ENCODE peak calls at places on chromosomes 12 and 14, in five cellular contexts. Q is left ventricle myocardium inferior, T is pancreas, U is psoas muscle, L is ovary. F is an unnamed sample.

GRCh38 chr14:52079239-52079956 is 10.5 kb upstream of the NID2 start:
- DNase-seq in T (no peak), Q (no peak), L (no peak), U (no peak), F (no peak)

GRCh38 chr14:105328678-105329390 is 14.3 kb downstream of the PACS2 start:
- DNase-seq in U (no peak), T (no peak), Q (no peak), L (no peak), F (no peak)

GRCh38 chr14:58638231-58639205 is 756 bp downstream of the DACT1 start:
- DNase-seq in U (peak), T (no peak), Q (peak), L (peak), F (no peak)

GRCh38 chr12:98745578-98746391 is 100.7 kb downstream of the APAF1 start:
- DNase-seq in L (peak), T (peak), Q (no peak), U (no peak), F (no peak)

GRCh38 chr12:104643921-104644669 is 187.3 kb downstream of the CHST11 start:
- DNase-seq in Q (peak), U (no peak), T (peak), L (no peak), F (peak)

GRCh38 chr12:1791104-1791927 is 29.0 kb upstream of the LRTM2 start:
- DNase-seq in Q (no peak), T (no peak), U (no peak), L (no peak), F (peak)

GRCh38 chr12:25648460-25648859 is 95.4 kb upstream of the LMNTD1 start:
- DNase-seq in Q (peak), T (no peak), U (peak), L (no peak), F (peak)

GRCh38 chr12:69986109-69986508 is 161.1 kb downstream of the MYRFL start:
- DNase-seq in T (no peak), L (no peak), U (no peak), Q (no peak), F (no peak)

GRCh38 chr12:58819945-58820344 is 100.4 kb downstream of the LRIG3 start:
- DNase-seq in L (no peak), Q (no peak), T (no peak), U (no peak), F (no peak)

DNA sequence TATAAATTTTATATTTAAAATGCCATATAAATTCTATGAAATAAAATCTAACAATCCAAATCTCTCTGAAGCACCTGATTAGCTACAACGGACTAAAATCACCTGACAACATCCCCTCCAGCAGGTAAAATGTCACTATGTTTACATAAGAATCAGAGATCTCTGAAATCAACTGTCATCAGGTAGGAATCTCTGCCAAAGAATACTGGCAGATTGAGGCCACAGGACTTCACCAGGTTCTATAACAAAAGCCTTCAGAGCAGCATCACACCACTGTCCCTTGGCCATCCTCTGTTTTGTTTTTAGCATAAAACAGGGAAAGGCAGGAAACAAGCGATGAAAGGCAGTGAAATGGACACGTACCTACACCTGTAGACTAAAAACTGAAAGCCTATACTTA is 22.1 kb downstream of the FGD6 start:
- DNase-seq in T (no peak), L (no peak), Q (no peak), U (no peak), F (no peak)
- TF ChIP-seq CTCF in T (no peak), L (no peak), Q (no peak), U (no peak), F (no peak)

GRCh38 chr12:83196694-83197350 is 510.1 kb downstream of the TMTC2 start:
- DNase-seq in T (no peak), L (no peak), Q (no peak), U (no peak), F (no peak)
- H3K27ac ChIP-seq in T (no peak), L (no peak), Q (no peak), U (no peak), F (no peak)

GRCh38 chr14:56807586-56808168 is 2.6 kb downstream of the OTX2 start:
- DNase-seq in Q (no peak), T (no peak), U (no peak), L (no peak), F (no peak)

GRCh38 chr14:56809262-56810215 is 740 bp downstream of the OTX2 start:
- DNase-seq in T (no peak), L (no peak), U (no peak), Q (no peak), F (no peak)

GRCh38 chr14:56805992-56806737 is 4.1 kb downstream of the OTX2 start:
- DNase-seq in U (no peak), Q (no peak), L (no peak), T (no peak), F (no peak)

GRCh38 chr14:56810341-56810740 is at the start of gene OTX2:
- DNase-seq in T (no peak), Q (no peak), U (no peak), L (no peak), F (no peak)

GRCh38 chr14:56808314-56809201 is 1.7 kb downstream of the OTX2 start:
- DNase-seq in U (no peak), Q (no peak), L (no peak), T (no peak), F (no peak)
- H3K4me3 ChIP-seq in U (peak), Q (peak), L (no peak), T (no peak), F (peak)

GRCh38 chr12:6961695-6962284 is 8.7 kb downstream of the PHB2 start:
- DNase-seq in U (peak), T (peak), Q (peak), L (peak), F (peak)

GRCh38 chr12:6963741-6964446 is 6.6 kb downstream of the PHB2 start:
- DNase-seq in Q (peak), L (no peak), T (no peak), U (peak), F (no peak)

GRCh38 chr12:6962285-6963015 is 8.0 kb downstream of the PHB2 start:
- DNase-seq in L (no peak), T (no peak), Q (peak), U (peak), F (peak)

GRCh38 chr12:6964605-6965025 is 5.8 kb downstream of the PHB2 start:
- DNase-seq in L (no peak), U (no peak), T (no peak), Q (no peak), F (no peak)

DNA sequence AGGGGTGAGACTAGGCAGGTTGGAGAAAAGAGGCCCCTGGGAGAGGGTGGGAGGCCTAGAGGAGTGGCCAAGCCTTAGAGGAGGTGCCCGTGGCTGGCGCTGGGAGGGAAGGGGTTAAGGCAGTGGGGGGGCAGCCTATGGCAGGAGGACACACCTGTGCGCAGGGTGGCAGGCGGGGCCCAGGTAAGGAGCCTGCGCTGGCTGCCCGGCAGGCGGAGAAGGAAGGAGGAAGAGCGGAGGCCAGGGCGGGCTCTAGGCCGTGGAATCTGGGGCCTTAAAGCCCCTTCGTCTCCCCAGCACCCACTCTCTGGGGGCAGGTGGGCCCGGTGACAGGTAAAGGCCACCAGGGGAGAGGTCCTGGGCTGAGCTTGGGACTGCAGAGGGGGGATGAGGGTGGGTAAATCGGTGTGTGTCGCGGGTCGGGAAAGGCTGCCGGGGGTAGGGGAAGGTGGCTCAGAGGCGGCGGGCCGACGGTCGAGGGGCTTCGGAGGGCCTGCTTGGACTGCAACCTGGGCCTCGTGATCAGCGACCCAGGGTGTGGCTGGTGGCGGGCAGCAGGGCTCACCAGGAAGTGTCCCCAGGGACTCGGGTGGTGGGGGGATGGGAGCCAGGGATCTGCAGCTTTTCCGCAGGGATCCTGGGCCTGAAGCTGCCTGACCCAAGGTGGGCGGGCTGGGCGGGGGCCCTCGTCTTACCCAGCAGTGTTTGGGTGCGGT is 7.3 kb downstream of the PHB2 start:
- DNase-seq in Q (peak), L (no peak), T (peak), U (peak), F (peak)
- TF ChIP-seq CTCF in Q (no peak), L (no peak), T (no peak), U (no peak), F (no peak)

GRCh38 chr12:116916714-116917114 is 6.0 kb downstream of the FBXW8 start:
- DNase-seq in T (no peak), U (peak), Q (no peak), L (no peak), F (peak)
- H3K27ac ChIP-seq in T (no peak), U (no peak), Q (no peak), L (no peak), F (no peak)

DNA sequence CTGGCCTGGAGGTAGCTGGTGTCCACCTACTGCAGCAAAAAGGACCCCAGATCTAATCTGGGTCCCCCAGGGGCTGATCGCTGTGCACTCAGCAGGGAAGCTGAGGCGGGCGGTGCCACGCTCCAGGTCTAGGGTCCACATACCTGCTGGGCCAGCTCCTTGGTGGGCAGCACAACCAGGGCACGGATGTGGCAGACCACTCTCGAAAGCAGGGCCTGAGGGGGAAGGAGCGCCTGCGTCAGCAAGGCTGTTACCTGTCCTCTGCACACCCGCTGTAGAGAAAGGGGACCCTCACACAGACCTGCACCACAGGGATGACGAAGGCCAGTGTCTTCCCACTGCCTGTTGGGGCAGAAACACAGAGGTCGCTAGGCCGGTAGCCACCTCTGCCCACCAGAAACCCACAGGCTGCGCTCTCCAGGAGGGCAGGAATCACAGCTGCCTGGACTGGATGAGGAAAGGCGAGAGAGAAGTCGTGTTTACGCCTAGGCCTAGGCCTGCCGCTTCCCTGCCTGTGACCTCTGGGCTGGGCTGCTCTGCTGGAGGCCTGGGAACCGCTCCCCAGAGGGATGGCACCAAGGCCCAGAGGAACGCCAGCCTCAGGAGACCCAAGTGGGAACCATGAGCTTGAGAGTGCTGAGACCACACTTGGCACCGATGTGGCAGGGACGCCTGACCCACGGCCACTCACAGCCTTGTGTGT is 2.0 kb downstream of the DDX51 start:
- DNase-seq in T (no peak), U (no peak), Q (no peak), L (no peak), F (no peak)
- H3K4me3 ChIP-seq in T (no peak), U (no peak), Q (peak), L (no peak), F (no peak)

GRCh38 chr12:116135209-116135930 is 142.1 kb downstream of the MED13L start:
- DNase-seq in U (no peak), T (no peak), L (no peak), Q (no peak), F (no peak)

GRCh38 chr12:116136340-116136739 is 141.2 kb downstream of the MED13L start:
- DNase-seq in T (no peak), L (no peak), U (no peak), Q (no peak), F (no peak)

GRCh38 chr12:116133149-116133548 is 144.3 kb downstream of the MED13L start:
- DNase-seq in L (no peak), Q (no peak), T (no peak), U (no peak), F (no peak)

GRCh38 chr12:116130431-116130830 is 147.1 kb downstream of the MED13L start:
- DNase-seq in L (no peak), Q (no peak), T (no peak), U (no peak), F (no peak)

GRCh38 chr12:116133609-116134214 is 143.8 kb downstream of the MED13L start:
- DNase-seq in Q (no peak), T (no peak), U (no peak), L (no peak), F (no peak)
- TF ChIP-seq CTCF in Q (no peak), T (no peak), U (no peak), L (no peak), F (no peak)

F was measured in lower lobe of right lung.